ENCODE peak calls at places on chromosomes 11 and 22, in eight cellular contexts. O is fibroblast of the aortic adventitia; N is C1 segment of cervical spinal cord; Z is GM19239; R is IMR-90; Y is HL-60; D is stimulated activated CD8-positive, alpha-beta memory T cell treated with anti-CD3 and anti-CD28 coated beads, Interleukin-15, amount 100 ng/mL, for 4 hours; M is H9. X is an unnamed sample.

GRCh38 chr22:31090217-31091085 is 9.3 kb downstream of the SMTN start:
- DNase-seq in M (no peak), Y (no peak), Z (peak), N (no peak), R (no peak), D (no peak), O (no peak), X (no peak)

GRCh38 chr11:123381149-123381548 is 48.9 kb upstream of the GRAMD1B start:
- DNase-seq in Y (no peak), M (no peak), D (no peak), R (no peak), N (no peak), Z (no peak), O (no peak), X (no peak)

GRCh38 chr22:20256562-20257473 is 11.3 kb downstream of the RTN4R start:
- DNase-seq in D (no peak), R (no peak), N (no peak), M (no peak), Y (no peak), O (no peak), Z (no peak), X (no peak)

GRCh38 chr11:1854949-1855885 is 2.3 kb downstream of the LSP1 start:
- DNase-seq in R (no peak), D (no peak), O (no peak), M (no peak), N (no peak), Y (no peak), Z (peak), X (no peak)

GRCh38 chr11:118530180-118530682 is 761 bp upstream of the TMEM25 start:
- DNase-seq in M (no peak), O (peak), R (peak), N (peak), D (no peak), Y (no peak), Z (no peak), X (peak)

GRCh38 chr11:60169264-60169915 is 13.5 kb downstream of the MS4A6A start:
- DNase-seq in D (no peak), O (no peak), R (no peak), Z (no peak), Y (peak), M (no peak), N (no peak), X (peak)

GRCh38 chr22:25176175-25176574 is 23.5 kb upstream of the CRYBB3 start:
- DNase-seq in N (no peak), M (no peak), O (peak), R (no peak), D (no peak), Z (no peak), Y (no peak), X (peak)

GRCh38 chr11:45147871-45148270 is 1.4 kb downstream of the PRDM11 start:
- DNase-seq in M (no peak), N (no peak), R (no peak), Y (no peak), O (no peak), Z (no peak), D (no peak), X (no peak)

GRCh38 chr11:19164230-19164855 is 37.4 kb downstream of the CSRP3 start:
- DNase-seq in Z (no peak), O (no peak), N (no peak), R (no peak), Y (no peak), M (no peak), D (no peak), X (no peak)

GRCh38 chr11:27910186-27910941 is 197.6 kb downstream of the KIF18A start:
- DNase-seq in R (peak), M (no peak), Y (no peak), Z (no peak), D (no peak), N (no peak), O (no peak), X (no peak)

GRCh38 chr11:7787239-7787638 is 9.5 kb downstream of the OR5P2 start:
- DNase-seq in D (no peak), M (no peak), R (no peak), Y (no peak), O (no peak), Z (no peak), N (no peak), X (no peak)

GRCh38 chr11:99069831-99070444 is 49.2 kb downstream of the CNTN5 start:
- DNase-seq in M (peak), Y (no peak), O (no peak), Z (no peak), D (no peak), N (no peak), R (no peak), X (no peak)

GRCh38 chr22:21106000-21106399 is 60.3 kb downstream of the LRRC74B start:
- DNase-seq in Z (no peak), Y (no peak), O (no peak), D (no peak), N (no peak), R (no peak), M (no peak), X (no peak)

X was measured in RWPE1.